ENCODE peak calls at places on chromosomes 1 and 21, in seven cellular contexts. One of them, this sample, is unnamed.

GRCh38 chr1:77271851-77272250 is 10.0 kb upstream of the AK5 start:
- DNase-seq in GM23338: no peak
- DNase-seq in HCT116: no peak
- DNase-seq in GM23248: peak; percentile 73
- DNase-seq in hepatocyte: no peak
- DNase-seq in MM.1S: no peak
- DNase-seq in PC-3: no peak
- DNase-seq in this sample: no peak

GRCh38 chr1:231584117-231584516 is 42.5 kb upstream of the DISC1 start:
- DNase-seq in GM23338: no peak
- DNase-seq in GM23248: peak; percentile 80
- DNase-seq in HCT116: peak; percentile 33
- DNase-seq in PC-3: peak; percentile 86
- DNase-seq in MM.1S: peak; percentile 30
- DNase-seq in hepatocyte: peak; percentile 57
- DNase-seq in this sample: no peak

GRCh38 chr1:170872663-170873062 is 62.7 kb upstream of the MROH9 start:
- DNase-seq in GM23248: no peak
- DNase-seq in HCT116: no peak
- DNase-seq in GM23338: no peak
- DNase-seq in hepatocyte: no peak
- DNase-seq in MM.1S: no peak
- DNase-seq in PC-3: no peak
- DNase-seq in this sample: no peak

GRCh38 chr1:235866207-235866912 is at the start of gene LYST:
- DNase-seq in HCT116: no peak
- DNase-seq in GM23248: peak; percentile 78
- DNase-seq in GM23338: peak; percentile 65
- DNase-seq in PC-3: peak; percentile 47
- DNase-seq in hepatocyte: peak; percentile 74
- DNase-seq in MM.1S: peak; percentile 75
- DNase-seq in this sample: peak; percentile 71

GRCh38 chr1:8423702-8424538 is 106.0 kb downstream of the SLC45A1 start:
- DNase-seq in GM23338: peak; percentile 87
- DNase-seq in PC-3: peak; percentile 61
- DNase-seq in GM23248: peak; percentile 78
- DNase-seq in MM.1S: no peak
- DNase-seq in hepatocyte: peak; percentile 85
- DNase-seq in HCT116: peak; percentile 36
- DNase-seq in this sample: peak; percentile 90

GRCh38 chr1:203858055-203858454 is 3.3 kb upstream of the SNRPE start:
- DNase-seq in GM23338: peak; percentile 16
- DNase-seq in HCT116: no peak
- DNase-seq in PC-3: peak; percentile 79
- DNase-seq in hepatocyte: peak; percentile 10
- DNase-seq in MM.1S: no peak
- DNase-seq in GM23248: peak; percentile 86
- DNase-seq in this sample: no peak

GRCh38 chr1:2373551-2374259 is 17.6 kb downstream of the MORN1 start:
- DNase-seq in hepatocyte: no peak
- DNase-seq in MM.1S: no peak
- DNase-seq in GM23338: no peak
- DNase-seq in GM23248: no peak
- DNase-seq in PC-3: no peak
- DNase-seq in HCT116: no peak
- DNase-seq in this sample: no peak

GRCh38 chr1:159000627-159001026 is 9.1 kb upstream of the IFI16 start:
- DNase-seq in GM23248: peak; percentile 95
- DNase-seq in PC-3: peak; percentile 86
- DNase-seq in HCT116: peak; percentile 10
- DNase-seq in MM.1S: no peak
- DNase-seq in GM23338: peak; percentile 54
- DNase-seq in hepatocyte: peak; percentile 85
- DNase-seq in this sample: peak; percentile 48

GRCh38 chr1:234970731-234971476 is 157.7 kb downstream of the TOMM20 start:
- DNase-seq in MM.1S: no peak
- DNase-seq in hepatocyte: peak; percentile 82
- DNase-seq in GM23338: peak; percentile 88
- DNase-seq in PC-3: peak; percentile 29
- DNase-seq in GM23248: peak; percentile 91
- DNase-seq in HCT116: no peak
- DNase-seq in this sample: peak; percentile 78

GRCh38 chr1:28437924-28438699 is 67.7 kb upstream of the RCC1 start:
- DNase-seq in GM23338: peak; percentile 58
- DNase-seq in GM23248: peak; percentile 98
- DNase-seq in MM.1S: peak; percentile 81
- DNase-seq in PC-3: peak; percentile 97
- DNase-seq in HCT116: peak; percentile 92
- DNase-seq in hepatocyte: peak; percentile 81
- DNase-seq in this sample: peak; percentile 58

GRCh38 chr1:26409191-26409751 is 1.3 kb upstream of the LIN28A start:
- DNase-seq in hepatocyte: no peak
- DNase-seq in MM.1S: no peak
- DNase-seq in GM23248: no peak
- DNase-seq in GM23338: peak; percentile 91
- DNase-seq in PC-3: no peak
- DNase-seq in HCT116: no peak
- DNase-seq in this sample: peak; percentile 98

GRCh38 chr1:81834921-81835698 is 34.4 kb downstream of the ADGRL2 start:
- DNase-seq in PC-3: no peak
- DNase-seq in hepatocyte: no peak
- DNase-seq in GM23338: no peak
- DNase-seq in GM23248: peak; percentile 60
- DNase-seq in MM.1S: peak; percentile 18
- DNase-seq in HCT116: no peak
- DNase-seq in this sample: peak; percentile 33

GRCh38 chr1:25245393-25245792 is 1.9 kb downstream of the RSRP1 start:
- DNase-seq in GM23248: peak; percentile 35
- DNase-seq in GM23338: no peak
- DNase-seq in HCT116: no peak
- DNase-seq in MM.1S: no peak
- DNase-seq in PC-3: no peak
- DNase-seq in hepatocyte: no peak
- DNase-seq in this sample: no peak

GRCh38 chr1:184075040-184076029 is 23.8 kb downstream of the TSEN15 start:
- DNase-seq in HCT116: peak; percentile 40
- DNase-seq in GM23338: peak; percentile 73
- DNase-seq in MM.1S: peak; percentile 71
- DNase-seq in GM23248: peak; percentile 76
- DNase-seq in hepatocyte: peak; percentile 66
- DNase-seq in PC-3: peak; percentile 70
- DNase-seq in this sample: peak; percentile 66

GRCh38 chr1:177392336-177392735 is 221.6 kb downstream of the BRINP2 start:
- DNase-seq in PC-3: peak; percentile 72
- DNase-seq in MM.1S: no peak
- DNase-seq in HCT116: no peak
- DNase-seq in GM23338: no peak
- DNase-seq in hepatocyte: no peak
- DNase-seq in GM23248: no peak
- DNase-seq in this sample: no peak

GRCh38 chr1:24849653-24850295 is 80.3 kb downstream of the RUNX3 start:
- DNase-seq in HCT116: no peak
- DNase-seq in PC-3: peak; percentile 37
- DNase-seq in GM23248: peak; percentile 48
- DNase-seq in hepatocyte: peak; percentile 59
- DNase-seq in GM23338: peak; percentile 62
- DNase-seq in MM.1S: no peak
- DNase-seq in this sample: peak; percentile 65

GRCh38 chr1:194474701-194475100 is 1288.3 kb upstream of the B3GALT2 start:
- DNase-seq in GM23248: no peak
- DNase-seq in MM.1S: no peak
- DNase-seq in hepatocyte: no peak
- DNase-seq in GM23338: no peak
- DNase-seq in HCT116: no peak
- DNase-seq in PC-3: no peak
- DNase-seq in this sample: peak; percentile 69

GRCh38 chr1:165903672-165904071 is 76.3 kb downstream of the UCK2 start:
- DNase-seq in GM23248: peak; percentile 85
- DNase-seq in MM.1S: no peak
- DNase-seq in hepatocyte: no peak
- DNase-seq in HCT116: no peak
- DNase-seq in PC-3: peak; percentile 74
- DNase-seq in GM23338: no peak
- DNase-seq in this sample: no peak

GRCh38 chr1:8740034-8740449 is 77.4 kb downstream of the RERE start:
- DNase-seq in GM23338: no peak
- DNase-seq in HCT116: no peak
- DNase-seq in MM.1S: no peak
- DNase-seq in hepatocyte: no peak
- DNase-seq in PC-3: peak; percentile 90
- DNase-seq in GM23248: peak; percentile 84
- DNase-seq in this sample: no peak

GRCh38 chr1:16226495-16227179 is 10.3 kb downstream of the CPLANE2 start:
- DNase-seq in GM23248: peak; percentile 23
- DNase-seq in HCT116: no peak
- DNase-seq in MM.1S: no peak
- DNase-seq in GM23338: peak; percentile 95
- DNase-seq in hepatocyte: peak; percentile 76
- DNase-seq in PC-3: no peak
- DNase-seq in this sample: peak; percentile 70

GRCh38 chr1:40944326-40944725 is 35.2 kb upstream of the CTPS1 start:
- DNase-seq in HCT116: no peak
- DNase-seq in hepatocyte: no peak
- DNase-seq in GM23338: peak; percentile 28
- DNase-seq in MM.1S: no peak
- DNase-seq in GM23248: peak; percentile 26
- DNase-seq in PC-3: peak; percentile 64
- DNase-seq in this sample: no peak

GRCh38 chr1:226526801-226527595 is 21.6 kb upstream of the STUM start:
- DNase-seq in MM.1S: peak; percentile 78
- DNase-seq in PC-3: peak; percentile 65
- DNase-seq in hepatocyte: no peak
- DNase-seq in HCT116: peak; percentile 35
- DNase-seq in GM23338: peak; percentile 91
- DNase-seq in GM23248: peak; percentile 29
- DNase-seq in this sample: peak; percentile 51

GRCh38 chr21:33584455-33584854 is 4.0 kb downstream of the DONSON start:
- DNase-seq in PC-3: no peak
- DNase-seq in hepatocyte: no peak
- DNase-seq in GM23338: no peak
- DNase-seq in MM.1S: no peak
- DNase-seq in GM23248: no peak
- DNase-seq in HCT116: no peak
- DNase-seq in this sample: no peak

GRCh38 chr21:33588485-33589335 is at the start of gene DONSON:
- DNase-seq in hepatocyte: peak; percentile 96
- DNase-seq in MM.1S: peak; percentile 94
- DNase-seq in PC-3: peak; percentile 87
- DNase-seq in GM23338: peak; percentile 89
- DNase-seq in HCT116: peak; percentile 35
- DNase-seq in GM23248: peak; percentile 92
- DNase-seq in this sample: peak; percentile 96

GRCh38 chr21:33586927-33587326 is 1.6 kb downstream of the DONSON start:
- DNase-seq in GM23338: no peak
- DNase-seq in PC-3: no peak
- DNase-seq in GM23248: no peak
- DNase-seq in MM.1S: no peak
- DNase-seq in HCT116: no peak
- DNase-seq in hepatocyte: no peak
- DNase-seq in this sample: no peak

GRCh38 chr21:33587792-33588484 is 546 bp downstream of the DONSON start:
- DNase-seq in hepatocyte: peak; percentile 64
- DNase-seq in PC-3: peak; percentile 26
- DNase-seq in GM23248: peak; percentile 64
- DNase-seq in MM.1S: peak; percentile 58
- DNase-seq in GM23338: peak; percentile 57
- DNase-seq in HCT116: no peak
- DNase-seq in this sample: peak; percentile 64
- TF ChIP-seq EZH2 in hepatocyte: no peak
- TF ChIP-seq EZH2 in PC-3: no peak
- TF ChIP-seq EZH2 in GM23248: no peak
- TF ChIP-seq EZH2 in MM.1S: no peak
- TF ChIP-seq EZH2 in GM23338: no peak
- TF ChIP-seq EZH2 in HCT116: no peak
- TF ChIP-seq EZH2 in this sample: peak; percentile 40

DNA sequence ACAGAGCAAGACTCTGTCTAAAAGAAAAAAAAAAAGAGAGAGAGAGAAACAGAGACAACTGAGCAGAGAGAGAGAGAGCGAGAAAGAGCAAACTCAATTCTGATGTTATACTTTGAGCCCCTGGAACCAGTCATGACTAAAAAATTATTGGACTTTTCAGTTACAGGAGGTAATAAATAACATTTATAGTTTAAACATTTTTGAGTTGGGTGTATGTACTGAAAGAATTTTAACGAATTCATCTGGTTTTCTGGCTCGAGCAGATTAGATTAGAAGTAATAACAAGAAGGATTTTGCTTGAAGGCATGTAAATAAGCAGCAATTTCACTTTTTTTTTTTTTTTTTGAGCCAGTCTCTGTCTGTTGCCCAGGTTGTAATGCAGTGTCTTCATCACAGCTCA is 20.0 kb upstream of the PSMA5 start:
- DNase-seq in MM.1S: no peak
- DNase-seq in GM23338: no peak
- DNase-seq in PC-3: no peak
- DNase-seq in HCT116: no peak
- DNase-seq in hepatocyte: no peak
- DNase-seq in GM23248: peak; percentile 51
- DNase-seq in this sample: no peak
- TF ChIP-seq EZH2phosphoT487 in MM.1S: no peak
- TF ChIP-seq EZH2phosphoT487 in GM23338: no peak
- TF ChIP-seq EZH2phosphoT487 in PC-3: no peak
- TF ChIP-seq EZH2phosphoT487 in HCT116: no peak
- TF ChIP-seq EZH2phosphoT487 in hepatocyte: no peak
- TF ChIP-seq EZH2phosphoT487 in GM23248: no peak
- TF ChIP-seq EZH2phosphoT487 in this sample: no peak

DNA sequence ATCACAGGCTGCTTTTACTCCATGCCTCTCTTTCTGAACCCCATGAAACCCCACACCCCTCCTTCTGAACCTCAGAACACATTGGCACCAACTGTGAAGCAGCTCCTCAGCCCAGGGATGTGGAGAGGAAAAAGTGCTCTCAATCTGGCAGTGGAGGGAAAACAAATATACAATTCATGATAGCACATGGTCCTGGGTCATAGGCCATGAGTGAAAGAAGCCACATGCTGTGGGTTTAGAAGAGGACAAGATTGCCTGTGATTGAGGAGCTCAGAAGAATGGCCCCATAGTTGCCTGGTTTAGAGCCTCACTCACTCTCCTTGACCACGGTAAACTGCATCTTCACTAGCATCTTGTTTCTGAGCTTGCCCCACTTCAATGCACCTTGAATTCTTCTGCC is 111.5 kb upstream of the GADD45A start:
- DNase-seq in hepatocyte: no peak
- DNase-seq in MM.1S: no peak
- DNase-seq in PC-3: no peak
- DNase-seq in GM23338: no peak
- DNase-seq in HCT116: no peak
- DNase-seq in GM23248: no peak
- DNase-seq in this sample: no peak
- TF ChIP-seq EZH2 in hepatocyte: no peak
- TF ChIP-seq EZH2 in MM.1S: no peak
- TF ChIP-seq EZH2 in PC-3: no peak
- TF ChIP-seq EZH2 in GM23338: no peak
- TF ChIP-seq EZH2 in HCT116: no peak
- TF ChIP-seq EZH2 in GM23248: no peak
- TF ChIP-seq EZH2 in this sample: no peak

DNA sequence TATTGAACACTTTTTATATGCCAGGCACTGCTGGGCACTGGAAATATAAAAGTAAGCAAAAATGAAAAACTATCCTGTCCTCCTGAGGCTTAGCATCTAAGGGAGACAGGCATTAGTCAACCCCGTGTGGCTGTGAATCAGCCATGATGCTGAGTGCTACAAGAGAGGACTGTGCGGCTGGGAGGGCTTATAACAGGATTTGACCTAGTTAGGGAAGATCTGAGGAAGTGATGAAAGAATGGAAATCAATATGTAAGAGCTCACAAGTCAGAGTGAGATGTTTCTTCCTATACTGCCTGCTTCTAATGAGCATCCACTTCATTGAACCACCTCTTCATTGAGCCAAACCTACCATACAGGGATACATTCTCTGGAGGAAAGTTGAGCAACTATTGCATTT is 15.1 kb downstream of the TRIM45 start:
- DNase-seq in GM23248: no peak
- DNase-seq in hepatocyte: no peak
- DNase-seq in GM23338: no peak
- DNase-seq in HCT116: no peak
- DNase-seq in PC-3: no peak
- DNase-seq in MM.1S: no peak
- DNase-seq in this sample: no peak
- TF ChIP-seq EZH2phosphoT487 in GM23248: no peak
- TF ChIP-seq EZH2phosphoT487 in hepatocyte: no peak
- TF ChIP-seq EZH2phosphoT487 in GM23338: no peak
- TF ChIP-seq EZH2phosphoT487 in HCT116: no peak
- TF ChIP-seq EZH2phosphoT487 in PC-3: no peak
- TF ChIP-seq EZH2phosphoT487 in MM.1S: no peak
- TF ChIP-seq EZH2phosphoT487 in this sample: no peak